ENCODE peak calls at places on chromosomes 6 and 20, in seven cellular contexts. Z is GM06990; N is CD8-positive, alpha-beta memory T cell; S is pancreas; R is right cardiac atrium; Y is lower lobe of right lung; C is CD4-positive, alpha-beta T cell. H is an unnamed sample.

GRCh38 chr6:85126448-85127178 is 323.3 kb upstream of the NT5E start:
- DNase-seq in C (no peak), N (no peak), S (no peak), R (peak; percentile 76), Z (peak; percentile 6), Y (peak; percentile 46), H (peak; percentile 22)

GRCh38 chr20:37636212-37636975 is 57.4 kb upstream of the CTNNBL1 start:
- DNase-seq in R (no peak), N (no peak), S (no peak), C (no peak), Y (no peak), Z (no peak), H (no peak)

GRCh38 chr6:30452736-30453507 is 36.4 kb upstream of the HLA-E start:
- DNase-seq in S (peak; percentile 69), Z (no peak), R (peak; percentile 42), N (no peak), Y (no peak), C (no peak), H (no peak)

GRCh38 chr6:168390746-168391400 is 50.1 kb upstream of the SMOC2 start:
- DNase-seq in Z (no peak), N (no peak), Y (no peak), S (peak; percentile 49), C (no peak), R (peak; percentile 30), H (no peak)

GRCh38 chr6:32840604-32841246 is 2.2 kb upstream of the TAP2 start:
- DNase-seq in S (no peak), N (no peak), R (no peak), Y (no peak), C (no peak), Z (peak; percentile 65), H (no peak)

GRCh38 chr6:63963756-63964315 is 328.2 kb downstream of the PHF3 start:
- DNase-seq in S (no peak), R (no peak), Y (no peak), Z (no peak), N (no peak), C (no peak), H (no peak)

GRCh38 chr20:47927944-47928343 is 142.7 kb upstream of the SULF2 start:
- DNase-seq in Y (no peak), Z (no peak), N (no peak), C (no peak), S (no peak), R (no peak), H (no peak)

GRCh38 chr6:106027760-106028159 is 58.4 kb upstream of the PRDM1 start:
- DNase-seq in N (no peak), R (no peak), Y (no peak), S (no peak), Z (no peak), C (no peak), H (no peak)

GRCh38 chr6:126614642-126615504 is 275.0 kb downstream of the CENPW start:
- DNase-seq in N (no peak), Y (no peak), R (peak; percentile 11), Z (peak; percentile 8), S (no peak), C (no peak), H (no peak)

GRCh38 chr6:17311595-17312311 is 30.6 kb downstream of the RBM24 start:
- DNase-seq in C (no peak), R (no peak), Z (no peak), Y (no peak), S (no peak), N (no peak), H (no peak)

GRCh38 chr6:159427335-159427734 is 258.1 kb downstream of the FNDC1 start:
- DNase-seq in C (no peak), Z (no peak), Y (no peak), R (no peak), N (no peak), S (no peak), H (no peak)

GRCh38 chr20:24616258-24617079 is 147.0 kb downstream of the SYNDIG1 start:
- DNase-seq in N (no peak), R (no peak), Z (no peak), C (no peak), S (no peak), Y (no peak), H (no peak)

GRCh38 chr6:135722679-135723078 is 128.8 kb upstream of the PDE7B start:
- DNase-seq in N (no peak), Z (no peak), Y (no peak), S (no peak), C (no peak), R (no peak), H (no peak)

GRCh38 chr20:62533591-62534495 is 58.0 kb upstream of the GATA5 start:
- DNase-seq in C (no peak), Z (no peak), R (no peak), N (no peak), S (no peak), Y (no peak), H (no peak)

GRCh38 chr20:33555755-33556154 is 65.9 kb downstream of the CBFA2T2 start:
- DNase-seq in R (no peak), Z (no peak), Y (no peak), S (no peak), N (no peak), C (no peak), H (no peak)

GRCh38 chr20:15734054-15734453 is 839.2 kb downstream of the KIF16B start:
- DNase-seq in R (no peak), C (no peak), N (no peak), Y (no peak), S (no peak), Z (no peak), H (no peak)

GRCh38 chr6:37005061-37005810 is at the start of gene FGD2:
- DNase-seq in Y (no peak), C (no peak), S (no peak), Z (peak; percentile 84), N (no peak), R (no peak), H (no peak)

GRCh38 chr6:111852704-111853103 is 20.5 kb downstream of the FYN start:
- DNase-seq in Y (no peak), R (no peak), Z (no peak), N (no peak), S (no peak), C (no peak), H (no peak)

GRCh38 chr6:45959534-45960195 is 56.0 kb downstream of the CLIC5 start:
- DNase-seq in N (no peak), Z (no peak), C (no peak), R (no peak), S (no peak), Y (no peak), H (no peak)

GRCh38 chr6:168440520-168441433 is at the start of gene SMOC2:
- DNase-seq in Y (no peak), R (peak; percentile 80), C (no peak), S (no peak), N (no peak), Z (no peak), H (no peak)

GRCh38 chr6:44727651-44728630 is 340.4 kb downstream of the CDC5L start:
- DNase-seq in C (no peak), N (no peak), Z (no peak), Y (no peak), R (no peak), S (no peak), H (no peak)

GRCh38 chr20:20399705-20400104 is 31.8 kb downstream of the INSM1 start:
- DNase-seq in N (no peak), Z (no peak), S (no peak), C (no peak), R (no peak), Y (no peak), H (no peak)

GRCh38 chr20:10306440-10307358 is 88.1 kb downstream of the SNAP25 start:
- DNase-seq in Y (no peak), N (no peak), S (no peak), R (no peak), C (no peak), Z (no peak), H (no peak)

GRCh38 chr6:7171733-7172132 is 64.0 kb downstream of the RREB1 start:
- DNase-seq in N (no peak), S (no peak), C (no peak), R (no peak), Z (no peak), Y (no peak), H (no peak)

GRCh38 chr6:7172605-7173185 is 64.9 kb downstream of the RREB1 start:
- DNase-seq in C (no peak), N (no peak), Y (no peak), Z (no peak), R (no peak), S (no peak), H (no peak)

GRCh38 chr6:7175463-7175862 is 67.7 kb downstream of the RREB1 start:
- DNase-seq in C (no peak), Z (no peak), R (no peak), N (no peak), Y (no peak), S (no peak), H (no peak)

GRCh38 chr6:7176208-7176607 is 68.4 kb downstream of the RREB1 start:
- DNase-seq in Z (no peak), S (no peak), R (no peak), N (no peak), C (no peak), Y (no peak), H (no peak)

GRCh38 chr6:7173843-7174503 is 66.2 kb downstream of the RREB1 start:
- DNase-seq in Z (no peak), S (no peak), R (no peak), Y (no peak), C (no peak), N (no peak), H (no peak)
- H3K27me3 ChIP-seq in Z (no peaks in the 10 kb centered on the region), S (no peaks in the 10 kb centered on the region), R (no peaks in the 10 kb centered on the region), Y (no peaks in the 10 kb centered on the region), C (no peaks in the 10 kb centered on the region), N (no peaks in the 10 kb centered on the region), H (no peaks in the 10 kb centered on the region)

DNA sequence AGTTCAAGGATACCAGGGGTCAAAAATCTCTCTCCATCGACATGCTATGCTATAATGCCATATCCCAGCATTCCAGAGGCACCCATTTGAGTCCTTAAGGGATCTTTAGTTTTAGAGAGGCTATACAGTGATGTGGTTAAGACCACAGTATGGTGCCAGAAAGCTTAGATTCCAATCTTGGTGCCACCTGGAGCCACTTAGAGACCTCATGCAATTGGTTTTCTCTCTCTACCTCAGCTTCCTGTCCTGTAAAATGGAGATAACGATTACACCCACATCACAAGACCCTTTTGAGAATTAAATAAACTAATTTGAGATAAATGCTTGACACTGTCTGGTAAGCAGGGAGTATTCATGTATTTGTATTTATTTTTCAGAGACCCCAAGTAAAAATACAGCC is 39.0 kb downstream of the PLAGL1 start:
- DNase-seq in Z (no peak), R (no peak), N (no peak), S (no peak), Y (no peak), C (no peak), H (no peak)
- H3K27me3 ChIP-seq in Z (no peaks in the 10 kb centered on the region), R (no peaks in the 10 kb centered on the region), N (no peaks in the 10 kb centered on the region), S (no peaks in the 10 kb centered on the region), Y (no peaks in the 10 kb centered on the region), C (no peaks in the 10 kb centered on the region), H (no peaks in the 10 kb centered on the region)

GRCh38 chr20:59268827-59269226 is 31.6 kb upstream of the EDN3 start:
- DNase-seq in S (no peak), C (no peak), N (no peak), R (no peak), Y (no peak), Z (no peak), H (no peak)
- H3K27me3 ChIP-seq in S (no peaks in the 10 kb centered on the region), C (no peaks in the 10 kb centered on the region), N (no peaks in the 10 kb centered on the region), R (peaks cover 3% of the 10 kb centered on the region), Y (peaks cover 37% of the 10 kb centered on the region), Z (peaks cover 2% of the 10 kb centered on the region), H (no peaks in the 10 kb centered on the region)

DNA sequence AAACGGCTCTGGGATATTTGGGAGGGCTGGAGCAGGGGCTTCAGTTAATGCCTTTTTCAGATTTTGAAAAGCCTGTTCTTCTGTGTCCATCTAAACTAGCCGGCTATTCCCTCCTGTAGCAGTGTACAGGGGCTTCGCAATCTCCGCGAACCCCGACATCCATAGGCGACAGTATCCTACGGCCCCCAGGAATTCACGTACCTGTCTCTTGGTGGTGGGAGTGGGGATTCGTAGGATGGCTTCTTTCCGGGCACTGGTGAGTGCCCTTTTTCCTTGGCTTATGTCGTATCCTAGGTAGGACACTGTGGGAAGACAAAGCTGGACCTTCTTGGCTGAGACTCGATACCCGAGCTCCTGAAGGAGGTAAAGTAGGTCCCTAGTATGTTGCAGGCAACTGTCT is 153.1 kb downstream of the TRIM27 start:
- DNase-seq in Y (no peak), Z (no peak), C (no peak), N (no peak), S (no peak), R (no peak), H (no peak)
- H3K27me3 ChIP-seq in Y (peaks cover 100% of the 10 kb centered on the region), Z (no peaks in the 10 kb centered on the region), C (peaks cover 100% of the 10 kb centered on the region), N (peaks cover 65% of the 10 kb centered on the region), S (no peaks in the 10 kb centered on the region), R (peaks cover 8% of the 10 kb centered on the region), H (peaks cover 92% of the 10 kb centered on the region)